ENCODE peak calls at places on chromosomes 4 and X, in nine cellular contexts. L is CD4-positive, alpha-beta memory T cell; Y is tibial nerve; Q is OCI-LY7; P is H9; M is SK-N-SH; A is ovary; T is upper lobe of right lung; K is CD8-positive, alpha-beta memory T cell. E is an unnamed sample.

GRCh38 chrX:123961268-123962005 is at the start of gene STAG2:
- DNase-seq in T (peak; percentile 76), M (peak; percentile 66), L (peak; percentile 55), Q (peak; percentile 65), P (peak; percentile 80), Y (peak; percentile 55), K (peak; percentile 30), A (peak; percentile 86), E (peak; percentile 89)

GRCh38 chr4:98577956-98578355 is 80.5 kb downstream of the TSPAN5 start:
- DNase-seq in P (no peak), T (no peak), Y (no peak), L (no peak), M (no peak), Q (no peak), A (no peak), K (no peak), E (no peak)

GRCh38 chr4:106691749-106692148 is 323.2 kb upstream of the GIMD1 start:
- DNase-seq in M (peak; percentile 16), K (no peak), Q (no peak), P (no peak), A (no peak), T (no peak), L (no peak), Y (no peak), E (no peak)

GRCh38 chr4:151400343-151400742 is 8.6 kb upstream of the FHIP1A start:
- DNase-seq in T (no peak), K (no peak), A (no peak), Y (no peak), M (no peak), Q (no peak), P (no peak), L (no peak), E (no peak)

GRCh38 chr4:167023359-167023925 is 210.9 kb downstream of the SPOCK3 start:
- DNase-seq in A (no peak), M (no peak), L (no peak), Y (no peak), T (no peak), Q (no peak), P (no peak), K (no peak), E (no peak)

GRCh38 chrX:22389544-22390243 is 117.0 kb downstream of the CBLL2 start:
- DNase-seq in L (no peak), T (no peak), P (no peak), Y (no peak), K (no peak), M (no peak), Q (no peak), A (no peak), E (no peak)

GRCh38 chrX:24117288-24117687 is 32.2 kb upstream of the ZFX start:
- DNase-seq in L (no peak), Y (no peak), T (no peak), Q (no peak), A (peak; percentile 38), M (no peak), P (no peak), K (no peak), E (no peak)

GRCh38 chrX:4043951-4044350 is 330.5 kb upstream of the PRKX start:
- DNase-seq in Q (no peak), L (no peak), Y (no peak), T (no peak), M (no peak), P (no peak), K (no peak), A (no peak), E (no peak)

GRCh38 chrX:39755152-39756032 is 342.4 kb downstream of the BCOR start:
- DNase-seq in T (peak; percentile 69), L (no peak), K (no peak), M (peak; percentile 50), Y (peak; percentile 72), P (peak; percentile 57), Q (peak; percentile 75), A (peak; percentile 80), E (no peak)

GRCh38 chr4:172982151-172982590 is 186.4 kb upstream of the GALNT7 start:
- DNase-seq in L (no peak), A (no peak), Y (no peak), Q (no peak), M (no peak), T (no peak), P (no peak), K (no peak), E (no peak)

GRCh38 chrX:57528670-57529255 is 63.0 kb upstream of the ZXDB start:
- DNase-seq in A (no peak), K (no peak), Q (peak; percentile 11), Y (no peak), P (peak; percentile 38), L (peak; percentile 8), T (no peak), M (no peak), E (peak; percentile 37)

DNA sequence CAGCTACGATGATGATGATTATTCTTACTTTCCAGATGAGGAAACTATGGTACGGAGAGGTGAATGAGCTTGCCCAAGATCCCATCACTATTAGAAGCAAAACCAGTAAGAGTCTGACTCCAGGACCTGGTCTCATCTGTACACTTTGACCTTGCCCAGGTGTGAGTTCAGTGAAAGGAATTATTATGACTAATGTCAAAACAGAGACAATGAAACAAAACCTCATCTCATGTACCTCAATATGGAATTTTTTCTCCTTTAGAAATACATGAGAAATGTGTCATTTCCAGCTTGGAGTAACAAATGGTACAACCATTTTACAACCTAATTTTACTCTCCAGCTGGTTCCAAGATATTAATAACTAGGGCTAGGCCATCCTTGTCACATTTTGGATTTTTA is 213.7 kb downstream of the PTTG2 start:
- DNase-seq in T (no peak), Y (no peak), L (no peak), P (no peak), M (no peak), K (no peak), A (no peak), Q (no peak), E (no peak)
- H3K4me1 ChIP-seq in T (peaks cover 18% of the 10 kb centered on the region), Y (peaks cover 11% of the 10 kb centered on the region), L (peaks cover 24% of the 10 kb centered on the region), P (no peaks in the 10 kb centered on the region), M (no peaks in the 10 kb centered on the region), K (peaks cover 22% of the 10 kb centered on the region), A (peaks cover 4% of the 10 kb centered on the region), Q (no peaks in the 10 kb centered on the region), E (peaks cover 22% of the 10 kb centered on the region)

DNA sequence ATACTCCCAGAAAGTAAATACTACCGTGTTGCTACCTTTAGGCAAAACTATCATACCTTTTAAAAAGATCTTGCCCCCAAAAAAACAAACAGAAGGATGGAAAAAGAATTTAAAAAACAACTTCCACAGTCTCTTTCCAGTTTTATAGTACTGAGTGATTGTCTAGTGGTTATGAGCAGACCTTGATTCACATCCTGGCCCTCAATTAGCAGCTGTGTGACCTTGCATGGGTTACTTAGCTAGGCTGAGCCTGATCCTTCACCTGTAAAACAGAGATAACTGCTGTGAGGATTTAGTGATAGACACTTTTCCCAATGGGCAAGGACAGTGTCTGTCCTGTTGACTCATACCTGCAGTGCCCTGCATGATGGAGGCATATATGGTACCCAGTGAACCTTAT is 49.0 kb downstream of the SMAD1 start:
- DNase-seq in T (no peak), A (no peak), L (no peak), P (no peak), Q (peak; percentile 29), M (no peak), Y (no peak), K (no peak), E (no peak)
- H3K4me1 ChIP-seq in T (no peaks in the 10 kb centered on the region), A (no peaks in the 10 kb centered on the region), L (no peaks in the 10 kb centered on the region), P (no peaks in the 10 kb centered on the region), Q (peaks cover 61% of the 10 kb centered on the region), M (peaks cover 20% of the 10 kb centered on the region), Y (no peaks in the 10 kb centered on the region), K (no peaks in the 10 kb centered on the region), E (peaks cover 28% of the 10 kb centered on the region)

GRCh38 chr4:184474261-184475095 is at the start of gene IRF2:
- DNase-seq in Q (peak; percentile 97), M (peak; percentile 99), T (peak; percentile 99), K (peak; percentile 94), Y (peak; percentile 91), P (peak; percentile 95), L (peak; percentile 92), A (peak; percentile 98), E (peak; percentile 98)
- H3K4me1 ChIP-seq in Q (peaks cover 55% of the 10 kb centered on the region), M (peaks cover 28% of the 10 kb centered on the region), T (peaks cover 54% of the 10 kb centered on the region), K (peaks cover 45% of the 10 kb centered on the region), Y (peaks cover 60% of the 10 kb centered on the region), P (peaks cover 2% of the 10 kb centered on the region), L (peaks cover 66% of the 10 kb centered on the region), A (peaks cover 1% of the 10 kb centered on the region), E (peaks cover 53% of the 10 kb centered on the region)

GRCh38 chr4:2858451-2859217 is 15.0 kb downstream of the ADD1 start:
- DNase-seq in P (no peak), A (no peak), Q (no peak), K (no peak), M (no peak), T (no peak), Y (no peak), L (no peak), E (no peak)

GRCh38 chr4:2857349-2857927 is 13.8 kb downstream of the ADD1 start:
- DNase-seq in A (no peak), M (no peak), L (no peak), T (no peak), P (no peak), K (no peak), Q (no peak), Y (no peak), E (no peak)

GRCh38 chr4:2855584-2855983 is 11.9 kb downstream of the ADD1 start:
- DNase-seq in P (no peak), A (no peak), T (no peak), Q (no peak), M (no peak), Y (no peak), L (no peak), K (no peak), E (no peak)

GRCh38 chr4:2859514-2859913 is 15.9 kb downstream of the ADD1 start:
- DNase-seq in A (no peak), L (no peak), M (no peak), P (no peak), Y (no peak), T (no peak), Q (peak; percentile 69), K (no peak), E (no peak)

DNA sequence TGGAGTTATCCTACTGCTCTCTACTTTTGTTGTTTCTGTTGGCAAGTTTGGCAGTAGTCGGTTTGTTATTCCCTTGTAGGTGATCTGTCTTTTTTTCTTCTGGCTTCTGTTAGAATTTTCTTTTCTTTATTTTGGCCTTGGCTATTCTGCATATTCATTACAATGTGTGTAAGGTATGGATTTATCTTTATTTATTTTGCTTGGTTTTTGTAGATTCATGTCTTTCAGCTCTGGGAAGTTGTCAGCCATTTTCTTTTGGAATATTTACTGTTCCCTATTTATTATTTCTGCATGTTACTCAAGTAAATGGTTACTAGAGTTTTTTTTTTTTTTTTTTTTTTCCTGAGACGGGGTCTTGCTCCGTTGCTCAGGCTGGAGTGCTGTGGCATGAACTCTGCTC is 12.6 kb downstream of the ADD1 start:
- DNase-seq in L (no peak), A (no peak), M (no peak), Y (no peak), T (no peak), P (no peak), Q (no peak), K (no peak), E (no peak)
- H3K4me1 ChIP-seq in L (peaks cover 79% of the 10 kb centered on the region), A (peaks cover 24% of the 10 kb centered on the region), M (peaks cover 7% of the 10 kb centered on the region), Y (peaks cover 73% of the 10 kb centered on the region), T (peaks cover 73% of the 10 kb centered on the region), P (peaks cover 5% of the 10 kb centered on the region), Q (peaks cover 38% of the 10 kb centered on the region), K (peaks cover 80% of the 10 kb centered on the region), E (peaks cover 74% of the 10 kb centered on the region)

E was measured in vagina.